ENCODE peak calls at places on chromosomes 6 and 20, in nine cellular contexts. F is AG08396; O is NCI-H1092 treated with DMSO at 0.1 percent for 48 hours; E is hepatocyte; S is kidney glomerular epithelial cell; C is activated CD4-positive, CD25-positive, alpha-beta regulatory T cell; N is activated CD4-positive, alpha-beta T cell treated with anti-CD3 and anti-CD28 coated beads for 1 hour; M is HTR-8/SVneo; T is ACHN. H is an unnamed sample.

GRCh38 chr20:10076126-10077080 is 41.6 kb downstream of the ANKEF1 start:
- DNase-seq in F (no peak), T (no peak), O (no peak), E (no peak), M (no peak), C (no peak), N (no peak), S (peak), H (no peak)

GRCh38 chr6:108562503-108562993 is 1.8 kb downstream of the FOXO3 start:
- DNase-seq in C (no peak), N (no peak), T (peak), F (peak), S (peak), E (peak), O (no peak), M (peak), H (no peak)

GRCh38 chr6:149093643-149094042 is 223.9 kb upstream of the TAB2 start:
- DNase-seq in C (no peak), E (no peak), S (peak), F (peak), M (no peak), N (no peak), O (no peak), T (no peak), H (no peak)

GRCh38 chr20:63712191-63712590 is 4.4 kb downstream of the ZGPAT start:
- DNase-seq in M (no peak), N (no peak), E (no peak), S (no peak), O (no peak), C (no peak), T (no peak), F (no peak), H (no peak)

GRCh38 chr6:109105681-109106080 is 10.4 kb downstream of the CEP57L1 start:
- DNase-seq in C (no peak), F (no peak), S (no peak), N (no peak), O (no peak), M (no peak), T (no peak), E (no peak), H (no peak)

GRCh38 chr6:9745476-9745875 is 669.4 kb downstream of the TFAP2A start:
- DNase-seq in C (no peak), S (no peak), E (no peak), F (no peak), T (no peak), N (no peak), O (no peak), M (no peak), H (no peak)

GRCh38 chr6:136403166-136403980 is 113.7 kb upstream of the BCLAF1 start:
- DNase-seq in O (no peak), F (peak), M (peak), S (peak), T (peak), N (no peak), C (no peak), E (peak), H (no peak)

GRCh38 chr6:123962508-123962907 is 158.8 kb downstream of the NKAIN2 start:
- DNase-seq in E (peak), T (no peak), N (no peak), M (no peak), F (no peak), O (peak), C (no peak), S (no peak), H (no peak)

GRCh38 chr6:39169448-39170344 is 54.7 kb upstream of the SAYSD1 start:
- DNase-seq in F (no peak), E (no peak), N (no peak), M (no peak), C (no peak), O (no peak), T (no peak), S (no peak), H (no peak)

GRCh38 chr6:156562636-156563035 is 214.5 kb upstream of the ARID1B start:
- DNase-seq in S (no peak), E (no peak), C (no peak), M (no peak), F (no peak), N (no peak), T (no peak), O (no peak), H (no peak)

GRCh38 chr6:40485300-40485699 is 101.9 kb downstream of the LRFN2 start:
- DNase-seq in N (no peak), T (no peak), O (peak), C (no peak), F (no peak), S (peak), M (no peak), E (peak), H (no peak)

GRCh38 chr6:45872827-45873226 is 142.8 kb downstream of the CLIC5 start:
- DNase-seq in T (no peak), M (no peak), F (no peak), O (no peak), C (no peak), S (no peak), N (no peak), E (no peak), H (no peak)

GRCh38 chr20:51211191-51211590 is 188.3 kb upstream of the KCNG1 start:
- DNase-seq in S (no peak), E (no peak), M (no peak), O (no peak), T (no peak), N (no peak), C (no peak), F (no peak), H (no peak)

GRCh38 chr6:155374681-155375080 is 60.4 kb upstream of the TFB1M start:
- DNase-seq in M (no peak), T (no peak), O (no peak), F (no peak), S (no peak), N (no peak), C (no peak), E (no peak), H (no peak)

GRCh38 chr20:35991142-35991771 is 22.9 kb downstream of the CNBD2 start:
- DNase-seq in N (no peak), O (no peak), E (peak), C (no peak), S (no peak), F (peak), M (peak), T (peak), H (no peak)

GRCh38 chr6:144543006-144543871 is 258.1 kb downstream of the UTRN start:
- DNase-seq in O (no peak), N (no peak), S (no peak), F (peak), M (peak), C (no peak), T (peak), E (no peak), H (no peak)

GRCh38 chr6:52284131-52284459 is 447 bp downstream of the MCM3 start:
- DNase-seq in C (no peak), F (no peak), N (no peak), S (no peak), M (peak), O (peak), T (peak), E (peak), H (peak)

GRCh38 chr20:58706150-58706892 is 13.7 kb downstream of the NPEPL1 start:
- DNase-seq in E (no peak), T (no peak), M (no peak), O (no peak), N (no peak), S (no peak), C (no peak), F (no peak), H (no peak)

GRCh38 chr6:72784071-72784470 is 162.2 kb downstream of the KCNQ5 start:
- DNase-seq in M (no peak), N (no peak), F (no peak), O (no peak), E (no peak), S (no peak), C (no peak), T (no peak), H (no peak)

GRCh38 chr6:7827142-7827541 is 83.4 kb downstream of the TXNDC5 start:
- DNase-seq in M (no peak), E (no peak), T (no peak), F (no peak), O (no peak), N (no peak), S (peak), C (no peak), H (no peak)

GRCh38 chr20:53335509-53335908 is 258.1 kb downstream of the ZNF217 start:
- DNase-seq in N (no peak), T (no peak), S (no peak), O (no peak), F (no peak), C (no peak), E (no peak), M (no peak), H (no peak)

GRCh38 chr6:12182676-12183075 is 107.5 kb upstream of the EDN1 start:
- DNase-seq in M (no peak), E (no peak), T (no peak), N (no peak), C (no peak), S (peak), O (no peak), F (peak), H (no peak)

GRCh38 chr6:105259912-105260889 is 80.4 kb upstream of the POPDC3 start:
- DNase-seq in O (peak), N (no peak), T (no peak), C (no peak), S (no peak), M (no peak), F (no peak), E (peak), H (no peak)

GRCh38 chr6:89237158-89237557 is 20.0 kb upstream of the GABRR1 start:
- DNase-seq in S (no peak), N (no peak), C (no peak), O (no peak), F (no peak), E (no peak), T (no peak), M (no peak), H (no peak)

GRCh38 chr20:4059631-4060030 is 44.3 kb upstream of the RNF24 start:
- DNase-seq in E (no peak), O (no peak), S (no peak), T (no peak), M (no peak), F (no peak), C (no peak), N (no peak), H (no peak)

GRCh38 chr6:109486068-109486467 is 3.0 kb upstream of the ZBTB24 start:
- DNase-seq in M (no peak), C (no peak), F (no peak), O (no peak), E (peak), S (no peak), T (no peak), N (no peak), H (no peak)